ENCODE peak calls at places on chromosomes 5 and 9, in seven cellular contexts. One of them, this sample, is unnamed. For H4K20me1, the result is how much of the 10 kb centered on the place peaks cover.

GRCh38 chr9:77594963-77595362 is 53.2 kb downstream of the GNA14 start:
- DNase-seq in IMR-90: no peak
- DNase-seq in K562: no peak
- DNase-seq in HepG2: no peak
- DNase-seq in H1: no peak
- DNase-seq in HCT116: no peak
- DNase-seq in GM12878: no peak
- DNase-seq in this sample: no peak

GRCh38 chr9:78131969-78132687 is 100.5 kb upstream of the GNAQ start:
- DNase-seq in IMR-90: no peak
- DNase-seq in K562: no peak
- DNase-seq in HepG2: no peak
- DNase-seq in H1: no peak
- DNase-seq in HCT116: no peak
- DNase-seq in GM12878: no peak
- DNase-seq in this sample: peak

GRCh38 chr5:124789104-124789605 is 42.7 kb upstream of the ZNF608 start:
- DNase-seq in IMR-90: peak
- DNase-seq in K562: no peak
- DNase-seq in HepG2: no peak
- DNase-seq in H1: no peak
- DNase-seq in HCT116: no peak
- DNase-seq in GM12878: no peak
- DNase-seq in this sample: no peak

GRCh38 chr5:124581866-124582650 is 164.4 kb downstream of the ZNF608 start:
- DNase-seq in IMR-90: peak
- DNase-seq in K562: no peak
- DNase-seq in HepG2: no peak
- DNase-seq in H1: no peak
- DNase-seq in HCT116: no peak
- DNase-seq in GM12878: no peak
- DNase-seq in this sample: no peak

GRCh38 chr5:2742921-2743679 is 8.4 kb downstream of the IRX2 start:
- DNase-seq in IMR-90: no peak
- DNase-seq in K562: no peak
- DNase-seq in HepG2: no peak
- DNase-seq in H1: no peak
- DNase-seq in HCT116: no peak
- DNase-seq in GM12878: no peak
- DNase-seq in this sample: no peak

GRCh38 chr5:154829589-154830218 is 20.7 kb downstream of the FAXDC2 start:
- DNase-seq in IMR-90: peak
- DNase-seq in K562: peak
- DNase-seq in HepG2: no peak
- DNase-seq in H1: no peak
- DNase-seq in HCT116: peak
- DNase-seq in GM12878: no peak
- DNase-seq in this sample: no peak

GRCh38 chr9:98306384-98307145 is 51.1 kb upstream of the TBC1D2 start:
- DNase-seq in IMR-90: no peak
- DNase-seq in K562: no peak
- DNase-seq in HepG2: no peak
- DNase-seq in H1: no peak
- DNase-seq in HCT116: no peak
- DNase-seq in GM12878: no peak
- DNase-seq in this sample: no peak

GRCh38 chr9:7976167-7976755 is 176.7 kb upstream of the DMAC1 start:
- DNase-seq in IMR-90: no peak
- DNase-seq in K562: no peak
- DNase-seq in HepG2: no peak
- DNase-seq in H1: no peak
- DNase-seq in HCT116: no peak
- DNase-seq in GM12878: peak
- DNase-seq in this sample: no peak

GRCh38 chr9:104071589-104071988 is 22.5 kb upstream of the SMC2 start:
- DNase-seq in IMR-90: no peak
- DNase-seq in K562: no peak
- DNase-seq in HepG2: no peak
- DNase-seq in H1: no peak
- DNase-seq in HCT116: no peak
- DNase-seq in GM12878: no peak
- DNase-seq in this sample: no peak

GRCh38 chr9:134502261-134503211 is 139.1 kb upstream of the COL5A1 start:
- DNase-seq in IMR-90: peak
- DNase-seq in K562: no peak
- DNase-seq in HepG2: peak
- DNase-seq in H1: no peak
- DNase-seq in HCT116: no peak
- DNase-seq in GM12878: no peak
- DNase-seq in this sample: peak

GRCh38 chr9:70407081-70407503 is 7.4 kb downstream of the KLF9 start:
- DNase-seq in IMR-90: peak
- DNase-seq in K562: no peak
- DNase-seq in HepG2: no peak
- DNase-seq in H1: no peak
- DNase-seq in HCT116: no peak
- DNase-seq in GM12878: no peak
- DNase-seq in this sample: peak

GRCh38 chr9:32350682-32351081 is 33.8 kb upstream of the ACO1 start:
- DNase-seq in IMR-90: peak
- DNase-seq in K562: no peak
- DNase-seq in HepG2: peak
- DNase-seq in H1: no peak
- DNase-seq in HCT116: peak
- DNase-seq in GM12878: no peak
- DNase-seq in this sample: peak

GRCh38 chr9:130450344-130451003 is 5.7 kb downstream of the ASS1 start:
- DNase-seq in IMR-90: no peak
- DNase-seq in K562: no peak
- DNase-seq in HepG2: peak
- DNase-seq in H1: no peak
- DNase-seq in HCT116: no peak
- DNase-seq in GM12878: no peak
- DNase-seq in this sample: no peak
- H3K9ac ChIP-seq in IMR-90: no peak
- H3K9ac ChIP-seq in K562: no peak
- H3K9ac ChIP-seq in HepG2: no peak
- H3K9ac ChIP-seq in H1: no peak
- H3K9ac ChIP-seq in HCT116: no peak
- H3K9ac ChIP-seq in GM12878: no peak
- H3K9ac ChIP-seq in this sample: no peak

GRCh38 chr9:1580215-1580614 is 434.9 kb upstream of the SMARCA2 start:
- DNase-seq in IMR-90: no peak
- DNase-seq in K562: no peak
- DNase-seq in HepG2: no peak
- DNase-seq in H1: no peak
- DNase-seq in HCT116: no peak
- DNase-seq in GM12878: no peak
- DNase-seq in this sample: no peak
- H4K20me1 ChIP-seq in IMR-90: under half
- H4K20me1 ChIP-seq in K562: under half
- H4K20me1 ChIP-seq in HepG2: under half
- H4K20me1 ChIP-seq in H1: under half
- H4K20me1 ChIP-seq in HCT116: under half
- H4K20me1 ChIP-seq in GM12878: under half
- H4K20me1 ChIP-seq in this sample: under half

GRCh38 chr5:90902681-90903386 is 344.2 kb downstream of the ADGRV1 start:
- DNase-seq in IMR-90: no peak
- DNase-seq in K562: no peak
- DNase-seq in HepG2: no peak
- DNase-seq in H1: no peak
- DNase-seq in HCT116: no peak
- DNase-seq in GM12878: no peak
- DNase-seq in this sample: peak

GRCh38 chr5:90901263-90901662 is 342.7 kb downstream of the ADGRV1 start:
- DNase-seq in IMR-90: no peak
- DNase-seq in K562: no peak
- DNase-seq in HepG2: peak
- DNase-seq in H1: no peak
- DNase-seq in HCT116: no peak
- DNase-seq in GM12878: no peak
- DNase-seq in this sample: no peak

GRCh38 chr5:90898330-90899013 is 339.9 kb downstream of the ADGRV1 start:
- DNase-seq in IMR-90: peak
- DNase-seq in K562: no peak
- DNase-seq in HepG2: no peak
- DNase-seq in H1: no peak
- DNase-seq in HCT116: no peak
- DNase-seq in GM12878: no peak
- DNase-seq in this sample: no peak

GRCh38 chr5:90902170-90902569 is 343.6 kb downstream of the ADGRV1 start:
- DNase-seq in IMR-90: no peak
- DNase-seq in K562: no peak
- DNase-seq in HepG2: no peak
- DNase-seq in H1: no peak
- DNase-seq in HCT116: no peak
- DNase-seq in GM12878: no peak
- DNase-seq in this sample: no peak

DNA sequence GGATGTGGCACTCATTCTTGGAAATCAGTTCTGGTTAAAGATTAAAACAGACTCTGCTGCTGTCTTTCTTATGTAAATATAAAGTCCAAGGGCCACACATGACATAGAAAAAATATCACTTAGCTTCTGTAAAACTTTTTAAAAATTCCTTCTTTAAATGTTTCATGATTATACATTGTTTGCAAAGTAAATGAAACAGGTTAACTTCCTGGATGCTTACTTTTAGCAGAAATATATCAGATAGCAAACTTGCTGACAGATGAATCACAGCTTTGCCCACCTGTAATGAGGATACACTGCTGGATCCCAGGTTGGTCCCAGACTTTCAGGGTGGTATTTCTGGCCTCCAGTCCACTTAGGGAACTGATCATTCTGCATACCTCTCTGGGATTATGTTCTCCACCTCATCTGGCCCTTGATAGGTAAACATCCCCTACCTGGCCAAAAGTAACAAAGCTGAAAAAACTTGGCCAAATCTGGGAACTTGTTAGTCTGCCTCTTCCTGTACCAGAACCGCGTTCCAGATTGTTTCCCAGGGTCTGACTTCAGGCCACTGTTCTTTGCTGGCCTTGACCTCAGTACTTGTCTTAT is 340.5 kb downstream of the ADGRV1 start:
- DNase-seq in IMR-90: no peak
- DNase-seq in K562: no peak
- DNase-seq in HepG2: peak
- DNase-seq in H1: no peak
- DNase-seq in HCT116: no peak
- DNase-seq in GM12878: no peak
- DNase-seq in this sample: no peak
- TF ChIP-seq POLR2A in IMR-90: no peak
- TF ChIP-seq POLR2A in K562: no peak
- TF ChIP-seq POLR2A in HepG2: no peak
- TF ChIP-seq POLR2A in H1: no peak
- TF ChIP-seq POLR2A in HCT116: no peak
- TF ChIP-seq POLR2A in GM12878: no peak
- TF ChIP-seq POLR2A in this sample: no peak

GRCh38 chr5:143341807-143342570 is 61.5 kb downstream of the NR3C1 start:
- DNase-seq in IMR-90: peak
- DNase-seq in K562: no peak
- DNase-seq in HepG2: no peak
- DNase-seq in H1: no peak
- DNase-seq in HCT116: peak
- DNase-seq in GM12878: no peak
- DNase-seq in this sample: no peak

GRCh38 chr5:143340891-143341685 is 62.4 kb downstream of the NR3C1 start:
- DNase-seq in IMR-90: peak
- DNase-seq in K562: no peak
- DNase-seq in HepG2: no peak
- DNase-seq in H1: no peak
- DNase-seq in HCT116: no peak
- DNase-seq in GM12878: no peak
- DNase-seq in this sample: peak

GRCh38 chr5:143345671-143346440 is 57.6 kb downstream of the NR3C1 start:
- DNase-seq in IMR-90: no peak
- DNase-seq in K562: no peak
- DNase-seq in HepG2: no peak
- DNase-seq in H1: no peak
- DNase-seq in HCT116: no peak
- DNase-seq in GM12878: no peak
- DNase-seq in this sample: no peak

GRCh38 chr5:143343042-143343441 is 60.4 kb downstream of the NR3C1 start:
- DNase-seq in IMR-90: no peak
- DNase-seq in K562: no peak
- DNase-seq in HepG2: no peak
- DNase-seq in H1: no peak
- DNase-seq in HCT116: no peak
- DNase-seq in GM12878: no peak
- DNase-seq in this sample: no peak

DNA sequence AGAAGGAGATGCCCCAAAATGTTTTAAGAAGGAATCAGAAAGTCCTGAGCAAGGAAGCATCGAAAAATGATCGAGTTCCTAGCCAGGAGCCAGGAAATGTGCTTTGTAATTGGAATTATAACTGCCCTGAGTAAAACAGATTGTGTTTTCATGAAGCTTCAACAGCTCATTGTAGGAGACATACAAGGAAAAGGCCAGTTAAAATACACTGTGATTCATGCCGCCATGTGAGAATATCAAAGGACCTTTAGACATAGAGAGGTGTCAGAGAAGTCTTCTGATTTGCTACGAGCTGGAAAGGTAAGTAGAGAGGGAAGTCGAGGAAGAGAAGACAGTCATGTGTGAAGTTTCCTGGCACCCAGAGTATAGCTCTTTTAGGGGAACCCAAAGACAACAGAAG is 60.9 kb downstream of the NR3C1 start:
- DNase-seq in IMR-90: no peak
- DNase-seq in K562: no peak
- DNase-seq in HepG2: no peak
- DNase-seq in H1: no peak
- DNase-seq in HCT116: no peak
- DNase-seq in GM12878: no peak
- DNase-seq in this sample: no peak
- H3K9ac ChIP-seq in IMR-90: no peak
- H3K9ac ChIP-seq in K562: no peak
- H3K9ac ChIP-seq in HepG2: no peak
- H3K9ac ChIP-seq in H1: no peak
- H3K9ac ChIP-seq in HCT116: no peak
- H3K9ac ChIP-seq in GM12878: no peak
- H3K9ac ChIP-seq in this sample: no peak

GRCh38 chr5:174725261-174725990 is 1.0 kb downstream of the MSX2 start:
- DNase-seq in IMR-90: no peak
- DNase-seq in K562: no peak
- DNase-seq in HepG2: no peak
- DNase-seq in H1: no peak
- DNase-seq in HCT116: no peak
- DNase-seq in GM12878: no peak
- DNase-seq in this sample: no peak
- H4K20me1 ChIP-seq in IMR-90: under half
- H4K20me1 ChIP-seq in K562: under half
- H4K20me1 ChIP-seq in HepG2: under half
- H4K20me1 ChIP-seq in H1: under half
- H4K20me1 ChIP-seq in HCT116: under half
- H4K20me1 ChIP-seq in GM12878: under half
- H4K20me1 ChIP-seq in this sample: under half

This sample was measured in endothelial cell of umbilical vein.